ENCODE peak calls at places on chromosomes 4 and X, in four cellular contexts. A is nephron progenitor cell, D is fibroblast of lung, W is glutamatergic neuron. Y is an unnamed sample.

GRCh38 chrX:31420711-31421151 is 348.9 kb upstream of the FTHL17 start:
- DNase-seq in A (no peak), D (peak), W (no peak), Y (no peak)

GRCh38 chr4:11698846-11699590 is 270.3 kb upstream of the HS3ST1 start:
- DNase-seq in W (no peak), A (no peak), D (peak), Y (peak)

GRCh38 chr4:113116414-113117345 is 67.2 kb downstream of the ANK2 start:
- DNase-seq in A (no peak), D (no peak), W (no peak), Y (no peak)

GRCh38 chr4:79181190-79181589 is 144.7 kb downstream of the NAA11 start:
- DNase-seq in W (no peak), A (peak), D (no peak), Y (no peak)

GRCh38 chrX:28586891-28587635 is at the start of gene IL1RAPL1:
- DNase-seq in A (peak), D (peak), W (no peak), Y (peak)

GRCh38 chrX:17668929-17669328 is 68.4 kb upstream of the SCML1 start:
- DNase-seq in W (no peak), D (no peak), A (no peak), Y (no peak)

GRCh38 chrX:119488749-119489148 is 20.5 kb downstream of the SLC25A5 start:
- DNase-seq in A (peak), D (peak), W (peak), Y (no peak)

GRCh38 chrX:9668537-9668936 is 97.1 kb downstream of the GPR143 start:
- DNase-seq in D (peak), A (no peak), W (no peak), Y (peak)

GRCh38 chr4:15396157-15396800 is 31.6 kb upstream of the C1QTNF7 start:
- DNase-seq in D (peak), W (peak), A (peak), Y (peak)

GRCh38 chr4:173736840-173737239 is 206.8 kb upstream of the HAND2 start:
- DNase-seq in D (peak), W (no peak), A (no peak), Y (no peak)

GRCh38 chrX:150692837-150693781 is at the start of gene MTMR1:
- DNase-seq in A (peak), D (no peak), W (peak), Y (no peak)

GRCh38 chr4:139175647-139176298 is 1.2 kb downstream of the ELF2 start:
- DNase-seq in D (peak), W (peak), A (no peak), Y (no peak)

GRCh38 chr4:23163649-23164436 is 471.1 kb downstream of the GBA3 start:
- DNase-seq in W (no peak), D (peak), A (no peak), Y (peak)

GRCh38 chr4:111512081-111512774 is 633.0 kb upstream of the FAM241A start:
- DNase-seq in W (no peak), D (peak), A (no peak), Y (peak)

GRCh38 chr4:97656034-97656720 is 487.1 kb downstream of the STPG2 start:
- DNase-seq in D (peak), W (no peak), A (no peak), Y (peak)

GRCh38 chr4:7758444-7758815 is 181.2 kb downstream of the AFAP1 start:
- DNase-seq in A (peak), D (no peak), W (no peak), Y (no peak)

GRCh38 chrX:134512566-134512965 is 52.6 kb downstream of the HPRT1 start:
- DNase-seq in A (no peak), W (no peak), D (peak), Y (peak)

GRCh38 chr4:92303621-92304027 is at the start of gene GRID2:
- DNase-seq in A (peak), D (peak), W (peak), Y (no peak)

GRCh38 chrX:99914676-99915075 is 495.4 kb downstream of the PCDH19 start:
- DNase-seq in W (no peak), D (no peak), A (no peak), Y (no peak)

GRCh38 chr4:71472946-71473345 is 134.1 kb downstream of the SLC4A4 start:
- DNase-seq in A (no peak), D (peak), W (no peak), Y (peak)

GRCh38 chr4:6461301-6462165 is 10.9 kb downstream of the PPP2R2C start:
- DNase-seq in D (no peak), A (no peak), W (no peak), Y (no peak)

GRCh38 chr4:10492486-10492885 is 35.3 kb upstream of the ZNF518B start:
- DNase-seq in A (peak), W (no peak), D (no peak), Y (no peak)

GRCh38 chrX:133935096-133935495 is 50.3 kb downstream of the GPC3 start:
- DNase-seq in A (no peak), W (no peak), D (no peak), Y (no peak)

GRCh38 chr4:132297346-132297745 is 851.7 kb upstream of the PCDH10 start:
- DNase-seq in D (peak), W (no peak), A (no peak), Y (peak)

GRCh38 chr4:38386654-38387188 is 277.3 kb upstream of the KLF3 start:
- DNase-seq in W (no peak), A (no peak), D (no peak), Y (no peak)

GRCh38 chrX:132044953-132045352 is 21.9 kb downstream of the STK26 start:
- DNase-seq in W (no peak), D (no peak), A (no peak), Y (no peak)

GRCh38 chrX:20244936-20245335 is 21.8 kb downstream of the RPS6KA3 start:
- DNase-seq in A (no peak), D (peak), W (no peak), Y (peak)

GRCh38 chrX:24870143-24870542 is 145.6 kb downstream of the ARX start:
- DNase-seq in D (peak), A (no peak), W (no peak), Y (peak)

GRCh38 chrX:136745215-136746173 is 35.2 kb downstream of the ARHGEF6 start:
- DNase-seq in W (no peak), D (peak), A (no peak), Y (no peak)